ENCODE peak calls at places on chromosomes 12 and 14, in nine cellular contexts. One of them, this sample, is unnamed. For H3K9me3, the result is how much of the 10 kb centered on the place peaks cover.

GRCh38 chr12:29709056-29709455 is 74.7 kb downstream of the TMTC1 start:
- DNase-seq in CD8-positive, alpha-beta T cell: no peak
- DNase-seq in kidney: no peak
- DNase-seq in aorta: no peak
- DNase-seq in CD8-positive, alpha-beta memory T cell: no peak
- DNase-seq in left ventricle myocardium inferior: no peak
- DNase-seq in heart left ventricle: no peak
- DNase-seq in pancreas: no peak
- DNase-seq in body of pancreas: no peak
- DNase-seq in this sample: no peak

GRCh38 chr14:99744199-99744872 is 48.9 kb upstream of the EML1 start:
- DNase-seq in pancreas: no peak
- DNase-seq in body of pancreas: no peak
- DNase-seq in left ventricle myocardium inferior: no peak
- DNase-seq in CD8-positive, alpha-beta memory T cell: no peak
- DNase-seq in heart left ventricle: no peak
- DNase-seq in CD8-positive, alpha-beta T cell: no peak
- DNase-seq in kidney: no peak
- DNase-seq in aorta: no peak
- DNase-seq in this sample: no peak

GRCh38 chr14:89427426-89428162 is 10.6 kb upstream of the FOXN3 start:
- DNase-seq in kidney: no peak
- DNase-seq in aorta: no peak
- DNase-seq in CD8-positive, alpha-beta T cell: no peak
- DNase-seq in pancreas: no peak
- DNase-seq in left ventricle myocardium inferior: no peak
- DNase-seq in body of pancreas: no peak
- DNase-seq in heart left ventricle: no peak
- DNase-seq in CD8-positive, alpha-beta memory T cell: no peak
- DNase-seq in this sample: no peak

GRCh38 chr12:26744697-26745440 is 88.1 kb downstream of the ITPR2 start:
- DNase-seq in aorta: no peak
- DNase-seq in pancreas: no peak
- DNase-seq in left ventricle myocardium inferior: no peak
- DNase-seq in CD8-positive, alpha-beta T cell: no peak
- DNase-seq in kidney: no peak
- DNase-seq in body of pancreas: no peak
- DNase-seq in heart left ventricle: no peak
- DNase-seq in CD8-positive, alpha-beta memory T cell: no peak
- DNase-seq in this sample: no peak

GRCh38 chr14:91953170-91953985 is 5.9 kb upstream of the FBLN5 start:
- DNase-seq in kidney: no peak
- DNase-seq in left ventricle myocardium inferior: no peak
- DNase-seq in CD8-positive, alpha-beta memory T cell: no peak
- DNase-seq in heart left ventricle: no peak
- DNase-seq in CD8-positive, alpha-beta T cell: no peak
- DNase-seq in pancreas: no peak
- DNase-seq in aorta: no peak
- DNase-seq in body of pancreas: no peak
- DNase-seq in this sample: no peak

GRCh38 chr14:21087294-21088091 is 11.0 kb downstream of the ZNF219 start:
- DNase-seq in pancreas: no peak
- DNase-seq in body of pancreas: no peak
- DNase-seq in aorta: peak
- DNase-seq in CD8-positive, alpha-beta memory T cell: peak
- DNase-seq in heart left ventricle: no peak
- DNase-seq in CD8-positive, alpha-beta T cell: peak
- DNase-seq in left ventricle myocardium inferior: no peak
- DNase-seq in kidney: no peak
- DNase-seq in this sample: peak

GRCh38 chr14:61636792-61637191 is 58.5 kb upstream of the HIF1A start:
- DNase-seq in aorta: no peak
- DNase-seq in pancreas: no peak
- DNase-seq in CD8-positive, alpha-beta memory T cell: no peak
- DNase-seq in CD8-positive, alpha-beta T cell: no peak
- DNase-seq in body of pancreas: no peak
- DNase-seq in kidney: no peak
- DNase-seq in left ventricle myocardium inferior: no peak
- DNase-seq in heart left ventricle: no peak
- DNase-seq in this sample: no peak

GRCh38 chr14:64569108-64570045 is 19.6 kb downstream of the PPP1R36 start:
- DNase-seq in pancreas: no peak
- DNase-seq in kidney: peak
- DNase-seq in aorta: peak
- DNase-seq in CD8-positive, alpha-beta memory T cell: no peak
- DNase-seq in left ventricle myocardium inferior: peak
- DNase-seq in heart left ventricle: peak
- DNase-seq in CD8-positive, alpha-beta T cell: no peak
- DNase-seq in body of pancreas: peak
- DNase-seq in this sample: no peak

GRCh38 chr14:50085570-50086315 is 30.6 kb downstream of the VCPKMT start:
- DNase-seq in pancreas: no peak
- DNase-seq in heart left ventricle: no peak
- DNase-seq in CD8-positive, alpha-beta memory T cell: peak
- DNase-seq in body of pancreas: no peak
- DNase-seq in left ventricle myocardium inferior: no peak
- DNase-seq in CD8-positive, alpha-beta T cell: no peak
- DNase-seq in kidney: no peak
- DNase-seq in aorta: no peak
- DNase-seq in this sample: no peak

GRCh38 chr12:65536876-65537661 is 258.6 kb downstream of the MSRB3 start:
- DNase-seq in pancreas: no peak
- DNase-seq in left ventricle myocardium inferior: no peak
- DNase-seq in CD8-positive, alpha-beta T cell: no peak
- DNase-seq in kidney: peak
- DNase-seq in body of pancreas: no peak
- DNase-seq in aorta: peak
- DNase-seq in heart left ventricle: peak
- DNase-seq in CD8-positive, alpha-beta memory T cell: no peak
- DNase-seq in this sample: no peak

GRCh38 chr12:79001404-79001803 is 136.8 kb downstream of the SYT1 start:
- DNase-seq in left ventricle myocardium inferior: no peak
- DNase-seq in aorta: no peak
- DNase-seq in pancreas: no peak
- DNase-seq in CD8-positive, alpha-beta memory T cell: no peak
- DNase-seq in CD8-positive, alpha-beta T cell: no peak
- DNase-seq in heart left ventricle: no peak
- DNase-seq in kidney: no peak
- DNase-seq in body of pancreas: no peak
- DNase-seq in this sample: no peak

GRCh38 chr14:84998216-84998615 is 531.7 kb upstream of the FLRT2 start:
- DNase-seq in CD8-positive, alpha-beta memory T cell: no peak
- DNase-seq in pancreas: no peak
- DNase-seq in CD8-positive, alpha-beta T cell: no peak
- DNase-seq in body of pancreas: no peak
- DNase-seq in kidney: no peak
- DNase-seq in left ventricle myocardium inferior: no peak
- DNase-seq in heart left ventricle: no peak
- DNase-seq in aorta: no peak
- DNase-seq in this sample: no peak

GRCh38 chr12:124391340-124392261 is 96.7 kb downstream of the RFLNA start:
- DNase-seq in CD8-positive, alpha-beta T cell: peak
- DNase-seq in left ventricle myocardium inferior: peak
- DNase-seq in pancreas: no peak
- DNase-seq in CD8-positive, alpha-beta memory T cell: no peak
- DNase-seq in body of pancreas: peak
- DNase-seq in kidney: peak
- DNase-seq in heart left ventricle: peak
- DNase-seq in aorta: no peak
- DNase-seq in this sample: no peak

GRCh38 chr12:109581856-109582255 is 8.3 kb downstream of the MVK start:
- DNase-seq in body of pancreas: no peak
- DNase-seq in kidney: peak
- DNase-seq in CD8-positive, alpha-beta memory T cell: no peak
- DNase-seq in CD8-positive, alpha-beta T cell: no peak
- DNase-seq in left ventricle myocardium inferior: no peak
- DNase-seq in pancreas: no peak
- DNase-seq in heart left ventricle: no peak
- DNase-seq in aorta: no peak
- DNase-seq in this sample: no peak

GRCh38 chr14:24944800-24945199 is 105.1 kb downstream of the STXBP6 start:
- DNase-seq in body of pancreas: no peak
- DNase-seq in CD8-positive, alpha-beta T cell: no peak
- DNase-seq in aorta: no peak
- DNase-seq in pancreas: no peak
- DNase-seq in heart left ventricle: no peak
- DNase-seq in CD8-positive, alpha-beta memory T cell: no peak
- DNase-seq in left ventricle myocardium inferior: no peak
- DNase-seq in kidney: no peak
- DNase-seq in this sample: no peak
- H3K9me3 ChIP-seq in body of pancreas: under half
- H3K9me3 ChIP-seq in CD8-positive, alpha-beta T cell: under half
- H3K9me3 ChIP-seq in aorta: under half
- H3K9me3 ChIP-seq in pancreas: under half
- H3K9me3 ChIP-seq in heart left ventricle: under half
- H3K9me3 ChIP-seq in CD8-positive, alpha-beta memory T cell: under half
- H3K9me3 ChIP-seq in left ventricle myocardium inferior: under half
- H3K9me3 ChIP-seq in kidney: under half
- H3K9me3 ChIP-seq in this sample: under half

GRCh38 chr14:28348797-28349196 is 417.8 kb upstream of the FOXG1 start:
- DNase-seq in heart left ventricle: no peak
- DNase-seq in aorta: peak
- DNase-seq in left ventricle myocardium inferior: no peak
- DNase-seq in body of pancreas: no peak
- DNase-seq in kidney: peak
- DNase-seq in CD8-positive, alpha-beta T cell: no peak
- DNase-seq in CD8-positive, alpha-beta memory T cell: no peak
- DNase-seq in pancreas: no peak
- DNase-seq in this sample: no peak

DNA sequence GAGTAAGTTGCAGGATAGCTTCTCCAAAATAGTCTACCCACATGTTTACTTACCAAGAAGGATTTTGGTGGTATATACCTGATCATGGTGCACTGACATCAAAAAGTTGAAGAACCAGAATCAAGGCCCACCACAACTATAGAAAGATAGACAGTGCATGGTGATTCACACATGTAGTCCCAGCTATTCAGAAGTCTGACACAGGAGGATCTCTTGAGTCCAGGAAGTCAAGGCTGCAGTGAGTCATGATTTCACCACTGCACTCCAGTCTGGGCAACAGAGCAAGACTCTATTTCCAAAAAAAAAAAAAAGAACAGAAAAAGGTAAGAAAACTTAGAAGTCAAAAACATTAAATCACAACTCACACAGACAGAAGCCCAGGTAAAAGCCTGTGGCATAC is 422.2 kb upstream of the FOXG1 start:
- DNase-seq in pancreas: no peak
- DNase-seq in aorta: no peak
- DNase-seq in left ventricle myocardium inferior: no peak
- DNase-seq in CD8-positive, alpha-beta memory T cell: no peak
- DNase-seq in kidney: no peak
- DNase-seq in heart left ventricle: no peak
- DNase-seq in CD8-positive, alpha-beta T cell: no peak
- DNase-seq in body of pancreas: no peak
- DNase-seq in this sample: no peak
- H3K9me3 ChIP-seq in pancreas: under half
- H3K9me3 ChIP-seq in aorta: under half
- H3K9me3 ChIP-seq in left ventricle myocardium inferior: under half
- H3K9me3 ChIP-seq in CD8-positive, alpha-beta memory T cell: under half
- H3K9me3 ChIP-seq in kidney: under half
- H3K9me3 ChIP-seq in heart left ventricle: under half
- H3K9me3 ChIP-seq in CD8-positive, alpha-beta T cell: under half
- H3K9me3 ChIP-seq in body of pancreas: under half
- H3K9me3 ChIP-seq in this sample: under half

GRCh38 chr12:34289431-34290190 is 267.3 kb downstream of the ALG10 start:
- DNase-seq in CD8-positive, alpha-beta memory T cell: no peak
- DNase-seq in kidney: peak
- DNase-seq in pancreas: peak
- DNase-seq in left ventricle myocardium inferior: peak
- DNase-seq in aorta: peak
- DNase-seq in heart left ventricle: peak
- DNase-seq in body of pancreas: no peak
- DNase-seq in CD8-positive, alpha-beta T cell: no peak
- DNase-seq in this sample: no peak

GRCh38 chr12:34287986-34288962 is 266.0 kb downstream of the ALG10 start:
- DNase-seq in pancreas: peak
- DNase-seq in aorta: peak
- DNase-seq in CD8-positive, alpha-beta T cell: no peak
- DNase-seq in left ventricle myocardium inferior: peak
- DNase-seq in CD8-positive, alpha-beta memory T cell: no peak
- DNase-seq in heart left ventricle: peak
- DNase-seq in kidney: peak
- DNase-seq in body of pancreas: no peak
- DNase-seq in this sample: no peak

GRCh38 chr12:34290191-34290995 is 268.1 kb downstream of the ALG10 start:
- DNase-seq in aorta: peak
- DNase-seq in CD8-positive, alpha-beta memory T cell: no peak
- DNase-seq in body of pancreas: no peak
- DNase-seq in CD8-positive, alpha-beta T cell: no peak
- DNase-seq in left ventricle myocardium inferior: peak
- DNase-seq in heart left ventricle: no peak
- DNase-seq in kidney: no peak
- DNase-seq in pancreas: no peak
- DNase-seq in this sample: no peak

GRCh38 chr12:34287437-34287836 is 265.1 kb downstream of the ALG10 start:
- DNase-seq in aorta: peak
- DNase-seq in left ventricle myocardium inferior: no peak
- DNase-seq in CD8-positive, alpha-beta memory T cell: no peak
- DNase-seq in CD8-positive, alpha-beta T cell: no peak
- DNase-seq in heart left ventricle: peak
- DNase-seq in pancreas: no peak
- DNase-seq in body of pancreas: no peak
- DNase-seq in kidney: no peak
- DNase-seq in this sample: no peak

DNA sequence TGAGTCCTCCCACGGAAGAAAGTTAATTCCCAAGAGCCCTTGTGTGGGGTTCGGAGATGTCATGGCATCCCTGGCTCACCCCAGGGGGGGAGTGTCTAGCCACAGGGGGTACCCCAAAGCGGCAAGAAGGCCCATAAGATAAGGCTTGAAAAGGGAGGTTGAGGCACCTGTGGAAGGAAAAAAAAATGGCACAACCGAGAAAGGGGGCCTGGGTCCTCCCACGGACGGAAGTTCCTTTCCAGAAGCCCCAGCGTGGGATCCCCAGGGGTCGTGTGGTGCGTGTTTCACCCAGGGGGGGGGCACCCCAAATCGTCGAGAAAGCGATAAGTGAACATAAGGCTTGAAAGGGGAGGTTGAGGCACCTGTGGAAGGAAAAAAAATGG is 266.7 kb downstream of the ALG10 start:
- DNase-seq in heart left ventricle: no peak
- DNase-seq in left ventricle myocardium inferior: no peak
- DNase-seq in CD8-positive, alpha-beta T cell: no peak
- DNase-seq in kidney: no peak
- DNase-seq in CD8-positive, alpha-beta memory T cell: no peak
- DNase-seq in body of pancreas: no peak
- DNase-seq in aorta: no peak
- DNase-seq in pancreas: no peak
- DNase-seq in this sample: no peak
- H3K9me3 ChIP-seq in heart left ventricle: under half
- H3K9me3 ChIP-seq in left ventricle myocardium inferior: half or more
- H3K9me3 ChIP-seq in CD8-positive, alpha-beta T cell: under half
- H3K9me3 ChIP-seq in kidney: under half
- H3K9me3 ChIP-seq in CD8-positive, alpha-beta memory T cell: under half
- H3K9me3 ChIP-seq in body of pancreas: under half
- H3K9me3 ChIP-seq in aorta: under half
- H3K9me3 ChIP-seq in pancreas: under half
- H3K9me3 ChIP-seq in this sample: under half

DNA sequence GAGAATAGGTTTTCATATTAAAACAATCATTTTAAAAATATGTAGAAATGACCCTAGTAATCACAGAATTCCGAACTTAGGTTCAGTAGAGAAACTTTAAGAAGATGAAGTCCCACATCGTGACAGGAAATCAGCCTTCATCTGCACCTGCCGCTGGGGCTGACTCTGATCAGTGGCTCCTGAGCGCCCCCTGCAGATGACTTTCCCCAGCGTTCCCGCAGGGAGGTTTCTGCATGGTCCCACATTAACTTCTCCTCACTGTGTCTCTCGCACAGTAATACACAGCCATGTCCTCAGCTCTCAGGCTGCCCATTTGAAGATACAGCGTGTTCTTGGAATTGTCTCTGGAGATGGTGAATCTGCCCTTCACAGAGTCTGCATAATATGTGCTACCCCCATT is 1131.1 kb downstream of the TMEM121 start:
- DNase-seq in aorta: no peak
- DNase-seq in left ventricle myocardium inferior: no peak
- DNase-seq in kidney: no peak
- DNase-seq in body of pancreas: peak
- DNase-seq in CD8-positive, alpha-beta T cell: peak
- DNase-seq in CD8-positive, alpha-beta memory T cell: peak
- DNase-seq in heart left ventricle: no peak
- DNase-seq in pancreas: peak
- DNase-seq in this sample: no peak
- H3K9me3 ChIP-seq in aorta: under half
- H3K9me3 ChIP-seq in left ventricle myocardium inferior: under half
- H3K9me3 ChIP-seq in kidney: under half
- H3K9me3 ChIP-seq in body of pancreas: under half
- H3K9me3 ChIP-seq in CD8-positive, alpha-beta T cell: under half
- H3K9me3 ChIP-seq in CD8-positive, alpha-beta memory T cell: under half
- H3K9me3 ChIP-seq in heart left ventricle: under half
- H3K9me3 ChIP-seq in pancreas: under half
- H3K9me3 ChIP-seq in this sample: under half